ENCODE peak calls at places on chromosomes 11 and 22, in eight cellular contexts. One of them, this sample, is unnamed.

GRCh38 chr11:32310218-32310601 is 125.1 kb downstream of the WT1 start:
- DNase-seq in mucosa of gallbladder: no peak
- DNase-seq in HuH-7: no peak
- DNase-seq in ELR: no peak
- DNase-seq in Right ventricle myocardium superior: no peak
- DNase-seq in activated T-cell treated with anti-CD3 and anti-CD28 coated beads for 1 hour: no peak
- DNase-seq in kidney glomerular epithelial cell: peak
- DNase-seq in H9: no peak
- DNase-seq in this sample: no peak

GRCh38 chr22:22728382-22728781 is 84.0 kb downstream of the GGTLC2 start:
- DNase-seq in activated T-cell treated with anti-CD3 and anti-CD28 coated beads for 1 hour: no peak
- DNase-seq in mucosa of gallbladder: no peak
- DNase-seq in kidney glomerular epithelial cell: no peak
- DNase-seq in Right ventricle myocardium superior: no peak
- DNase-seq in H9: no peak
- DNase-seq in HuH-7: no peak
- DNase-seq in ELR: peak
- DNase-seq in this sample: no peak

GRCh38 chr22:38016182-38017078 is 32.1 kb upstream of the SOX10 start:
- DNase-seq in Right ventricle myocardium superior: peak
- DNase-seq in H9: no peak
- DNase-seq in activated T-cell treated with anti-CD3 and anti-CD28 coated beads for 1 hour: no peak
- DNase-seq in mucosa of gallbladder: peak
- DNase-seq in kidney glomerular epithelial cell: no peak
- DNase-seq in ELR: no peak
- DNase-seq in HuH-7: no peak
- DNase-seq in this sample: no peak

GRCh38 chr22:38776086-38776485 is 17.9 kb downstream of the DNAL4 start:
- DNase-seq in HuH-7: no peak
- DNase-seq in Right ventricle myocardium superior: no peak
- DNase-seq in H9: no peak
- DNase-seq in ELR: no peak
- DNase-seq in kidney glomerular epithelial cell: no peak
- DNase-seq in mucosa of gallbladder: no peak
- DNase-seq in activated T-cell treated with anti-CD3 and anti-CD28 coated beads for 1 hour: no peak
- DNase-seq in this sample: no peak

GRCh38 chr22:48333816-48334735 is 1493.6 kb downstream of the BRD1 start:
- DNase-seq in HuH-7: no peak
- DNase-seq in mucosa of gallbladder: no peak
- DNase-seq in activated T-cell treated with anti-CD3 and anti-CD28 coated beads for 1 hour: no peak
- DNase-seq in Right ventricle myocardium superior: no peak
- DNase-seq in kidney glomerular epithelial cell: no peak
- DNase-seq in H9: no peak
- DNase-seq in ELR: no peak
- DNase-seq in this sample: no peak

GRCh38 chr11:94151903-94152677 is 23.4 kb downstream of the PANX1 start:
- DNase-seq in Right ventricle myocardium superior: no peak
- DNase-seq in ELR: peak
- DNase-seq in kidney glomerular epithelial cell: peak
- DNase-seq in mucosa of gallbladder: no peak
- DNase-seq in activated T-cell treated with anti-CD3 and anti-CD28 coated beads for 1 hour: no peak
- DNase-seq in H9: peak
- DNase-seq in HuH-7: no peak
- DNase-seq in this sample: no peak

GRCh38 chr22:21457023-21457787 is 10.0 kb upstream of the TMEM191C start:
- DNase-seq in HuH-7: peak
- DNase-seq in activated T-cell treated with anti-CD3 and anti-CD28 coated beads for 1 hour: no peak
- DNase-seq in kidney glomerular epithelial cell: no peak
- DNase-seq in H9: peak
- DNase-seq in ELR: peak
- DNase-seq in mucosa of gallbladder: peak
- DNase-seq in Right ventricle myocardium superior: peak
- DNase-seq in this sample: no peak

GRCh38 chr11:73452726-73453125 is 76.5 kb downstream of the RELT start:
- DNase-seq in kidney glomerular epithelial cell: no peak
- DNase-seq in HuH-7: no peak
- DNase-seq in H9: no peak
- DNase-seq in activated T-cell treated with anti-CD3 and anti-CD28 coated beads for 1 hour: no peak
- DNase-seq in Right ventricle myocardium superior: no peak
- DNase-seq in ELR: no peak
- DNase-seq in mucosa of gallbladder: no peak
- DNase-seq in this sample: no peak

GRCh38 chr11:11408436-11409221 is 55.6 kb upstream of the CSNK2A3 start:
- DNase-seq in H9: no peak
- DNase-seq in HuH-7: no peak
- DNase-seq in activated T-cell treated with anti-CD3 and anti-CD28 coated beads for 1 hour: no peak
- DNase-seq in kidney glomerular epithelial cell: no peak
- DNase-seq in ELR: no peak
- DNase-seq in mucosa of gallbladder: no peak
- DNase-seq in Right ventricle myocardium superior: no peak
- DNase-seq in this sample: no peak

GRCh38 chr11:115317428-115318185 is 186.6 kb downstream of the CADM1 start:
- DNase-seq in H9: no peak
- DNase-seq in mucosa of gallbladder: no peak
- DNase-seq in Right ventricle myocardium superior: no peak
- DNase-seq in activated T-cell treated with anti-CD3 and anti-CD28 coated beads for 1 hour: no peak
- DNase-seq in ELR: no peak
- DNase-seq in HuH-7: no peak
- DNase-seq in kidney glomerular epithelial cell: no peak
- DNase-seq in this sample: no peak

GRCh38 chr11:47154738-47155570 is 21.7 kb downstream of the ARFGAP2 start:
- DNase-seq in ELR: no peak
- DNase-seq in activated T-cell treated with anti-CD3 and anti-CD28 coated beads for 1 hour: no peak
- DNase-seq in Right ventricle myocardium superior: no peak
- DNase-seq in kidney glomerular epithelial cell: no peak
- DNase-seq in H9: no peak
- DNase-seq in HuH-7: no peak
- DNase-seq in mucosa of gallbladder: no peak
- DNase-seq in this sample: peak

This sample was measured in effector memory CD8-positive, alpha-beta T cell.